ENCODE peak calls at places on chromosomes 6 and 20, in five cellular contexts. W, Y, V, D and L are unnamed samples. For H3K36me3, the result is how much of the 10 kb centered on the place peaks cover.

GRCh38 chr6:13924146-13924948 is 405 bp upstream of the RNF182 start:
- DNase-seq in W (peak), Y (no peak), V (peak), D (peak), L (no peak)

GRCh38 chr20:62569615-62570014 is 72.7 kb upstream of the SLCO4A1 start:
- DNase-seq in W (no peak), Y (no peak), V (no peak), D (no peak), L (no peak)

GRCh38 chr20:8394308-8394945 is 262.4 kb downstream of the PLCB1 start:
- DNase-seq in W (no peak), Y (no peak), V (no peak), D (no peak), L (no peak)

GRCh38 chr6:108452725-108453195 is 108.0 kb upstream of the FOXO3 start:
- DNase-seq in W (no peak), Y (no peak), V (no peak), D (peak), L (no peak)

GRCh38 chr6:46490425-46491200 is 636 bp downstream of the RCAN2 start:
- DNase-seq in W (peak), Y (no peak), V (peak), D (peak), L (no peak)

GRCh38 chr20:43736588-43737091 is 9.8 kb upstream of the GTSF1L start:
- DNase-seq in W (no peak), Y (no peak), V (no peak), D (peak), L (no peak)

GRCh38 chr20:55974491-55975202 is 30.7 kb downstream of the CBLN4 start:
- DNase-seq in W (no peak), Y (no peak), V (no peak), D (no peak), L (no peak)

GRCh38 chr6:152154559-152155356 is 347.3 kb downstream of the ESR1 start:
- DNase-seq in W (no peak), Y (no peak), V (no peak), D (no peak), L (no peak)

GRCh38 chr20:52219441-52219840 is 27.9 kb upstream of the ZFP64 start:
- DNase-seq in W (no peak), Y (no peak), V (peak), D (no peak), L (no peak)

GRCh38 chr20:50916257-50916656 is 15.0 kb downstream of the ADNP start:
- DNase-seq in W (no peak), Y (no peak), V (no peak), D (no peak), L (no peak)

GRCh38 chr20:32470025-32470861 is 112.1 kb downstream of the ASXL1 start:
- DNase-seq in W (no peak), Y (no peak), V (no peak), D (peak), L (no peak)

GRCh38 chr6:32416031-32416430 is 9.1 kb upstream of the BTNL2 start:
- DNase-seq in W (no peak), Y (no peak), V (no peak), D (no peak), L (no peak)

GRCh38 chr20:41456341-41456740 is 89.7 kb upstream of the EMILIN3 start:
- DNase-seq in W (no peak), Y (no peak), V (no peak), D (no peak), L (no peak)

GRCh38 chr6:89413006-89413400 is 930 bp upstream of the RRAGD start:
- DNase-seq in W (peak), Y (no peak), V (peak), D (no peak), L (no peak)

DNA sequence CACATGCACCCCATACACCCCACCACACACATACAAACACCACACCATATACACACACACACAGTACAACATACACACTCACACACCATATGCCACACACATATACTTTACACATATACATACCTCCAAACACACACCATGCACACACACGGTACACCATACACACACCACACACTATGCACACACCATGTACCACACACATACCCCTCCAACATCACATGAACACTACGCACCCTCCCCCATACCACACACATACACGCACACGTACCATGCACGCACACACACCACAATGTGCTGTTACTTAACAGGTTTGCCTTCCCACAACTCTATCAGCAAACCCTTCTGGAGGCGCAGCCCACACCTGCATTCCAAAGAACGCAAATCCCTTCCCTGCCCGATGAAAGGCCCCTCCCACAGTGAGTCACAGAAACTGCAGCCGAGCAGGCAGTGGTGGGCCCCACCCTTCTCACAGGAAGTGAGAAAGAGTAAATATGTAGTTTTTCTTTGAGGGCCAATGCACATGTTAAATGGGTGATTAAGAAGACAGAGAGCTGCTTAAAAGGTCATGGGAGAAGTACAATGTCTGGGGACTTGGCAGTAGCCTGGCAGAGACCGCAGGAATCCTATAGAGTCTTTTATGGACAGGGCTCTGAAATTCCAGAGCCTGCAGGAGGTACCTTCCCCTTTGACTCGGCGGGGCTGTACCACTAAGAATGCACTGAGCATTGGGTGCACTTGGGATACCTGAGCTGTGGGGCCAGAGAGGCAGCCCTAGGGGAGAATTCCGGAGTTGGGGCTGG is 34.1 kb upstream of the EZR start:
- DNase-seq in W (peak), Y (no peak), V (peak), D (peak), L (peak)
- H3K27ac ChIP-seq in W (peak), Y (no peak), V (peak), D (no peak), L (no peak)

GRCh38 chr20:46060301-46060881 is 29.4 kb downstream of the NCOA5 start:
- DNase-seq in W (no peak), Y (no peak), V (no peak), D (no peak), L (no peak)
- H3K36me3 ChIP-seq in W (under half), Y (under half), V (half or more), D (under half), L (under half)

DNA sequence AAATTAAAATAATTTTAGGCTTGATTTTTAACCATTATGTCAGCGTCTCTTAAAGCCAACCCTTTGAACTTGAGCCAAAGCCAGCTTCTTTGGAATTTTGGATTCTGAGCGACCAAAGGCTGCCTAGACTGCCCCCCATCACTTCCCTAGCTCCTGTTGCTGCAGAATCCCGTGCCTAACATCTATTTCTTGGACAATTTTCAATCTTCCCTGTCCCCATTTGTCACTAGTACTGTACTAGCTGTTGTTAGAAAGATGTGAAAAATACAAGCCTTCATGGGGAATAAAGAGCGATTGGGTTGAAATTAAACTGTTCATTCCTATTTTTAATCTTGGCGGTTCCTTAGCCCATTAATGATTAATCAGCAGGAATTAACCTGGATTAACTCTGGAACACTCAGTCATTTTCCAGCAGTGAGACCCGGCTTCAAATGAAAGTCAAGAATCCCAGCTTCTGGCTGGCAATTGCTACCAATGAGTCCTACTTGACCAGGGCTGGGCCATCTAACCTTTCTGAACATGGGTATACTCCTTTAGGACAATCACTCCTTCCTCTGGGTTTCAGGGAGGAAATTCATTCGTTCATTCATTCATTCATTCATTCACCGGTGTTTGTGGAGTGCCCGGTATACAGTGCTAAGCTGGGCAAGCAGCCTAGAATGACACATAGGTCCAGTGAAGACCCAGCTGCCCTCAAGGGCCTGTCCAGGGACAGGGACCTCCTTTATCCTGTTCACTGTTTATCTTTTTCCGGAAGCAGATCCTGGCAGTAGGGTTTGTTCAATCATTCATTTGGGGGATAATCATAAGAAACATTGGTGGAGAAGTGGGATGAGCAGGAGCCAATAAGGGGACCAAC is 1.4 kb upstream of the RRBP1 start:
- DNase-seq in W (no peak), Y (no peak), V (no peak), D (no peak), L (no peak)
- H3K4me3 ChIP-seq in W (no peak), Y (peak), V (no peak), D (peak), L (no peak)

GRCh38 chr6:35962779-35963570 is 42.1 kb upstream of the SRPK1 start:
- DNase-seq in W (no peak), Y (no peak), V (no peak), D (no peak), L (no peak)
- H3K27ac ChIP-seq in W (no peak), Y (no peak), V (no peak), D (no peak), L (no peak)

DNA sequence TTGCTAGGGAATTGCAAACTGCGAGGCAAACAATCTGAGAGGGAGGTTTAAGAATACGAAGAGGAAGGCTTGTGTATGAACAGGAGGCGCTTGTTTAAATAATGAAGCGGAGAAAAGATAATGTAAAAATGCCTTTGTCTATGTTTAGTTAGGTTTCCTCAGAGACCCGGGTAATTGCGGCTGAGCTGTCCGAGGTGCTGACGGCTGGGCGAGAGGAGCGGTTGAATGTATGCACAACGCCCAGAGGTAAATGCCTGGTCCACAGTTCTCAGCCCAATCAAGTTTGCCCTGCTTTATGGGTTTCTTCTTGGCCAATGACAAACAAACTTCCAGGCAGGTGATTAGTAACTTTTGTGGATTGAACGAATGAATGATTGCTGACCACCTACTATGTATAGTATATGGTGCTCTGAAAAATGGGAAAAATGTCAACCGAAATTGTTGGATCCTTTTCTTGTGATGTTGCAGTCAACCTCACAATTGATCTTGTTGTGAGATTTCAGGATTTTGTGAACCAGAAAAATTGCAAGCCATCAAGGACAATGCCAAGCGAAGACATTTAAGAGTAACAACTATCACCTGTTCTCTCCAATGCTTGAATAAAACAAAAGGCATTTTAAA is 38.3 kb upstream of the SLC32A1 start:
- DNase-seq in W (peak), Y (no peak), V (peak), D (peak), L (no peak)
- H3K36me3 ChIP-seq in W (under half), Y (under half), V (under half), D (under half), L (under half)

DNA sequence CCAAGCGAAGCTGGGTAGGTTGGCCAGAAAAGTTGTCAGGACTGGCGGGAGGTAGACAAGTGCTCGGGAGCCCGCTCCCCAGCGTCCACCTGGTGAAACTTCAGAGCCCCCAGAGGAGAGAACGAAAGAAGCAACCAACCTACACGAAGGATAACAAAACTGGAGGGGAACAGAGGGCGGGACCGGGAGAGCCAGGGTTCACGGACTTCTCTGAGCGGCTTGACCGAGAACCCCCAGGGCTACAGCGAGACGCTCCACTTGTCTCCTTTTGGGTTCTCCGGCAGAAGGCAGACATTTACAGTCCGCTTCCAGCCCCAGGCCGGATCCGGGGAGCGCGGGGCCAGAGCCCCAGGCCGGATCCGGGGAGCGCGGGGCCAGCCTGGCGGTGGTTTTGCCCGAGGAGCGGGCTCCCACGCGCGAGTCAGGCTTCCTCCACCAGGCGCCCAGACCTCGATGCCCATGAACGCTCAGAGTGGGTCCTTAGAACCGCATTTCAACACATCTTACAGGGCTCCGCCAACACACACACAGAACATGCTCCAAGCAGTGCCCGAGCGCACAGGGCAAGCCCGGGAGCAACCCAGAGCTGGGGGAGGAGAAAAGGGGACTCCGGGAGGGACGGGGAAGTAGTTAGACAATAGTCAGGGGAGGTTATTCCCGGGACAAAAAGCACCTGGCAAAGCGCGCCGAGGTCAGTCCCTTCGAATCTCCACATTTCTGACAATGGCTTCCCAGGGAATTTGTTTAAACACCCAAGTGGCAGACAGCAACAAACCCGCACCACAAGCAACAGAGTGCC is 1.1 kb downstream of the PTPRK start:
- DNase-seq in W (peak), Y (peak), V (peak), D (peak), L (no peak)
- H3K4me3 ChIP-seq in W (peak), Y (peak), V (peak), D (peak), L (peak)

DNA sequence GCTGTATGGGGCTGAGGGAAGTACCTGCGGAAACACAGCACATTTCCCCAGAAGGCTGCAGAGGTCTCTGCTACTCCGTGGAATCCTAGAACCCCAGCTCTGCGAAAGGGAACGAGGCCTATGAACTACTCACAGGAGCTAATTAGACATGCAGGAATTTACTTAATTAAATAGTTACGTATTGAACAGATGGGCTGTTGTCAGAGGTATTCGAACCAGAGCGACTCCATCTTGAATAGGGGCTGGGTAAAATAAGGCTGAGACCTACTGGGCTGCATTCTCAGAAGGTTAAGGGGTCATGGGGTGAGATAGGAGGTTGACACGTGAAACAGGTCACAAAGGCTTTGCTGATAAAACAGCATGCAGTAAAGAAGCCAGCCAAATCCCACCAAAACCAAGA is 14.9 kb upstream of the SSTR4 start:
- DNase-seq in W (no peak), Y (no peak), V (no peak), D (peak), L (no peak)
- H3K27ac ChIP-seq in W (no peak), Y (no peak), V (no peak), D (no peak), L (no peak)